ENCODE peak calls at places on chromosome 4, in six cellular contexts. S is HCT116, D is SK-N-SH, J is HepG2, T is K562, R is GM12878. V is an unnamed sample.

GRCh38 chr4:147453561-147454141 is 27.2 kb upstream of the EDNRA start:
- DNase-seq in S (peak; percentile 39), D (no peak), J (no peak), T (peak; percentile 1), R (no peak), V (no peak)

GRCh38 chr4:25915359-25915716 is 1.3 kb downstream of the SMIM20 start:
- DNase-seq in S (no peak), D (no peak), J (no peak), T (peak; percentile 85), R (no peak), V (no peak)

GRCh38 chr4:119231517-119231916 is 19.0 kb downstream of the USP53 start:
- DNase-seq in S (no peak), D (no peak), J (no peak), T (no peak), R (no peak), V (no peak)

GRCh38 chr4:142940614-142941013 is 94.5 kb upstream of the INPP4B start:
- DNase-seq in S (no peak), D (peak; percentile 62), J (no peak), T (no peak), R (no peak), V (no peak)

GRCh38 chr4:155530857-155531256 is 135.8 kb upstream of the GUCY1A1 start:
- DNase-seq in S (no peak), D (no peak), J (no peak), T (no peak), R (no peak), V (no peak)

GRCh38 chr4:87353592-87353991 is 30.9 kb upstream of the HSD17B13 start:
- DNase-seq in S (peak; percentile 7), D (peak; percentile 17), J (peak; percentile 29), T (peak; percentile 16), R (peak; percentile 13), V (peak; percentile 13)

GRCh38 chr4:37675587-37676290 is 10.4 kb downstream of the RELL1 start:
- DNase-seq in S (no peak), D (no peak), J (no peak), T (no peak), R (peak; percentile 85), V (no peak)

GRCh38 chr4:88021824-88022223 is 14.4 kb downstream of the PKD2 start:
- DNase-seq in S (no peak), D (no peak), J (no peak), T (no peak), R (no peak), V (no peak)

GRCh38 chr4:61027939-61028338 is 172.2 kb upstream of the ADGRL3 start:
- DNase-seq in S (no peak), D (no peak), J (no peak), T (no peak), R (no peak), V (no peak)

GRCh38 chr4:11625206-11625605 is 196.5 kb upstream of the HS3ST1 start:
- DNase-seq in S (no peak), D (no peak), J (no peak), T (no peak), R (no peak), V (no peak)

GRCh38 chr4:124044867-124045266 is 648.3 kb downstream of the SPRY1 start:
- DNase-seq in S (no peak), D (no peak), J (peak; percentile 3), T (no peak), R (no peak), V (no peak)

GRCh38 chr4:52959545-52959944 is 97.4 kb downstream of the RASL11B start:
- DNase-seq in S (no peak), D (no peak), J (no peak), T (no peak), R (no peak), V (no peak)

GRCh38 chr4:1112174-1112820 is 1.1 kb downstream of the RNF212 start:
- DNase-seq in S (no peak), D (peak; percentile 35), J (no peak), T (no peak), R (no peak), V (no peak)

GRCh38 chr4:86653237-86653865 is 59.2 kb downstream of the PTPN13 start:
- DNase-seq in S (peak; percentile 6), D (peak; percentile 1), J (peak; percentile 3), T (peak; percentile 53), R (no peak), V (peak; percentile 28)

GRCh38 chr4:137124278-137124932 is 407.9 kb downstream of the PCDH18 start:
- DNase-seq in S (peak; percentile 53), D (peak; percentile 42), J (peak; percentile 17), T (peak; percentile 3), R (peak; percentile 1), V (peak; percentile 6)

DNA sequence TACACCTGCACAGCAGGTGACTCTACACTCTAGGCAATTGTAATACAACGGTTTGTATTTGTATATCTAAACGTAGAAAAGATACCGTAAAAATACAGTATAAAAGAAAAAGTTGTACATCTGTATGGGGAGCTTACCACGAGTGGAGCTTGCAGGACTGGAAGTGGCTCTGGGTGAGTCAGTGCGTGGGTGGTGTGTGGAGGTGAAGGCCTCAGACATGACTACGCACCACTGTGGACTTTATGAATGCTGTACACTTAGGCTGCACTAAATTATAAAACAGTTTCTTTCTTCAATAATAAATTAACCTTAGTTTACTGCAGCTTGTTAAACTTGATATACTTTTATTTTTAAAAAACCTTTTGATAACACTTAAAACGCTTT is 85.0 kb upstream of the FAT1 start:
- DNase-seq in S (peak; percentile 74), D (no peak), J (no peak), T (peak; percentile 82), R (no peak), V (no peak)
- TF ChIP-seq YY1 in S (no peak), D (no peak), J (no peak), T (no peak), R (no peak), V (no peak)

DNA sequence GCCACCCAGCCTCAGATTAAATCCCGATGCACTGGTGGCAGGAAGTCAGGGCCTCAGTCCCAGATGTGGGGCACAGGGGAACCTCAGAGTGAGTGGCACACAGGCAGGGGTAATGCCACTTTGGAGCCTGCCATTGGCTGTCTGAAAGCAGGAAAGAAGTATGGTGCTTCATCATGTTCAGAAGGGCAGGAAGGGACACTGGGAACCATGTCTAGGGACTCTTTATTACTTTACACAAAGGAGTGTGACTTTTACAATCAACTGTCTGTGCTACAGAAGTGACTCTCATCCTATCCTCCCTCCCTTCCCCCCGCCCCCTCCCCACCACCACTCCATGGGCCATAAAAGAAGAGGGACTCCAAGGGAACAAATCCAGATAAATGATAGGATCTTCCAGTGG is 2.3 kb upstream of the TMEM154 start:
- DNase-seq in S (no peak), D (no peak), J (no peak), T (no peak), R (no peak), V (no peak)
- H3K4me1 ChIP-seq in S (no peaks in the 10 kb centered on the region), D (peaks cover 5% of the 10 kb centered on the region), J (peaks cover 9% of the 10 kb centered on the region), T (no peaks in the 10 kb centered on the region), R (peaks cover 25% of the 10 kb centered on the region), V (peaks cover 3% of the 10 kb centered on the region)

GRCh38 chr4:174993916-174994315 is 75.8 kb downstream of the ADAM29 start:
- DNase-seq in S (no peak), D (no peak), J (no peak), T (no peak), R (no peak), V (no peak)
- H3K9me3 ChIP-seq in S (no peaks in the 10 kb centered on the region), D (no peaks in the 10 kb centered on the region), J (peaks cover 74% of the 10 kb centered on the region), T (no peaks in the 10 kb centered on the region), R (no peaks in the 10 kb centered on the region), V (no peaks in the 10 kb centered on the region)

GRCh38 chr4:89765966-89766365 is 71.0 kb downstream of the SNCA start:
- DNase-seq in S (no peak), D (no peak), J (no peak), T (no peak), R (no peak), V (no peak)
- TF ChIP-seq YY1 in S (no peak), D (no peak), J (no peak), T (no peak), R (no peak), V (no peak)

V was measured in NT2/D1.